ENCODE peak calls at places on chromosomes 12 and 14, in five cellular contexts. One of them, this sample, is unnamed.

GRCh38 chr14:105841022-105842009 is 314.9 kb downstream of the TMEM121 start:
- DNase-seq in H9: peak
- DNase-seq in neuronal stem cell: no peak
- DNase-seq in mesenchymal stem cell: no peak
- DNase-seq in H1: no peak
- DNase-seq in this sample: no peak

GRCh38 chr12:15757553-15758255 is 31.5 kb downstream of the EPS8 start:
- DNase-seq in neuronal stem cell: no peak
- DNase-seq in H9: no peak
- DNase-seq in mesenchymal stem cell: peak
- DNase-seq in H1: no peak
- DNase-seq in this sample: peak

GRCh38 chr14:65531148-65531547 is 118.6 kb downstream of the FUT8 start:
- DNase-seq in neuronal stem cell: no peak
- DNase-seq in H9: no peak
- DNase-seq in H1: no peak
- DNase-seq in mesenchymal stem cell: no peak
- DNase-seq in this sample: no peak

GRCh38 chr14:84646791-84647500 is 883.0 kb upstream of the FLRT2 start:
- DNase-seq in mesenchymal stem cell: peak
- DNase-seq in H1: no peak
- DNase-seq in H9: no peak
- DNase-seq in neuronal stem cell: no peak
- DNase-seq in this sample: no peak

GRCh38 chr14:26984318-26985177 is 386.7 kb upstream of the NOVA1 start:
- DNase-seq in H9: peak
- DNase-seq in neuronal stem cell: peak
- DNase-seq in mesenchymal stem cell: peak
- DNase-seq in H1: peak
- DNase-seq in this sample: peak

GRCh38 chr12:79552186-79552585 is 138.6 kb downstream of the PAWR start:
- DNase-seq in H9: no peak
- DNase-seq in H1: no peak
- DNase-seq in mesenchymal stem cell: no peak
- DNase-seq in neuronal stem cell: no peak
- DNase-seq in this sample: no peak

GRCh38 chr12:124556067-124556466 is 11.3 kb downstream of the NCOR2 start:
- DNase-seq in H9: no peak
- DNase-seq in mesenchymal stem cell: no peak
- DNase-seq in neuronal stem cell: no peak
- DNase-seq in H1: no peak
- DNase-seq in this sample: no peak

GRCh38 chr14:105155071-105155651 is 13.4 kb downstream of the JAG2 start:
- DNase-seq in H9: no peak
- DNase-seq in H1: no peak
- DNase-seq in neuronal stem cell: no peak
- DNase-seq in mesenchymal stem cell: no peak
- DNase-seq in this sample: no peak

GRCh38 chr12:11879306-11879705 is 191.4 kb upstream of the BCL2L14 start:
- DNase-seq in H1: no peak
- DNase-seq in neuronal stem cell: no peak
- DNase-seq in mesenchymal stem cell: peak
- DNase-seq in H9: no peak
- DNase-seq in this sample: no peak

GRCh38 chr12:89461649-89462612 is 62.7 kb downstream of the GALNT4 start:
- DNase-seq in H9: no peak
- DNase-seq in H1: no peak
- DNase-seq in mesenchymal stem cell: peak
- DNase-seq in neuronal stem cell: no peak
- DNase-seq in this sample: no peak

GRCh38 chr12:11497995-11498394 is 102.6 kb upstream of the PRB2 start:
- DNase-seq in H1: no peak
- DNase-seq in neuronal stem cell: no peak
- DNase-seq in H9: no peak
- DNase-seq in mesenchymal stem cell: no peak
- DNase-seq in this sample: no peak

GRCh38 chr12:40832668-40833067 is 140.4 kb downstream of the CNTN1 start:
- DNase-seq in H1: no peak
- DNase-seq in neuronal stem cell: no peak
- DNase-seq in H9: no peak
- DNase-seq in mesenchymal stem cell: no peak
- DNase-seq in this sample: peak

GRCh38 chr12:5945071-5946008 is at the start of gene ANO2:
- DNase-seq in H9: peak
- DNase-seq in neuronal stem cell: peak
- DNase-seq in mesenchymal stem cell: peak
- DNase-seq in H1: no peak
- DNase-seq in this sample: peak

GRCh38 chr12:6235499-6235898 is 35.3 kb downstream of the CD9 start:
- DNase-seq in H1: no peak
- DNase-seq in H9: no peak
- DNase-seq in neuronal stem cell: no peak
- DNase-seq in mesenchymal stem cell: no peak
- DNase-seq in this sample: no peak

GRCh38 chr14:90567991-90568390 is 171.2 kb downstream of the CALM1 start:
- DNase-seq in mesenchymal stem cell: no peak
- DNase-seq in H9: no peak
- DNase-seq in H1: no peak
- DNase-seq in neuronal stem cell: no peak
- DNase-seq in this sample: no peak

GRCh38 chr12:58186914-58187313 is 245.5 kb downstream of the ATP23 start:
- DNase-seq in H1: no peak
- DNase-seq in mesenchymal stem cell: no peak
- DNase-seq in neuronal stem cell: no peak
- DNase-seq in H9: no peak
- DNase-seq in this sample: no peak

GRCh38 chr12:74646831-74647230 is 109.2 kb downstream of the ATXN7L3B start:
- DNase-seq in neuronal stem cell: no peak
- DNase-seq in H1: no peak
- DNase-seq in mesenchymal stem cell: peak
- DNase-seq in H9: no peak
- DNase-seq in this sample: peak

GRCh38 chr14:74207943-74208342 is 31.3 kb upstream of the VSX2 start:
- DNase-seq in neuronal stem cell: no peak
- DNase-seq in mesenchymal stem cell: no peak
- DNase-seq in H1: no peak
- DNase-seq in H9: peak
- DNase-seq in this sample: peak

DNA sequence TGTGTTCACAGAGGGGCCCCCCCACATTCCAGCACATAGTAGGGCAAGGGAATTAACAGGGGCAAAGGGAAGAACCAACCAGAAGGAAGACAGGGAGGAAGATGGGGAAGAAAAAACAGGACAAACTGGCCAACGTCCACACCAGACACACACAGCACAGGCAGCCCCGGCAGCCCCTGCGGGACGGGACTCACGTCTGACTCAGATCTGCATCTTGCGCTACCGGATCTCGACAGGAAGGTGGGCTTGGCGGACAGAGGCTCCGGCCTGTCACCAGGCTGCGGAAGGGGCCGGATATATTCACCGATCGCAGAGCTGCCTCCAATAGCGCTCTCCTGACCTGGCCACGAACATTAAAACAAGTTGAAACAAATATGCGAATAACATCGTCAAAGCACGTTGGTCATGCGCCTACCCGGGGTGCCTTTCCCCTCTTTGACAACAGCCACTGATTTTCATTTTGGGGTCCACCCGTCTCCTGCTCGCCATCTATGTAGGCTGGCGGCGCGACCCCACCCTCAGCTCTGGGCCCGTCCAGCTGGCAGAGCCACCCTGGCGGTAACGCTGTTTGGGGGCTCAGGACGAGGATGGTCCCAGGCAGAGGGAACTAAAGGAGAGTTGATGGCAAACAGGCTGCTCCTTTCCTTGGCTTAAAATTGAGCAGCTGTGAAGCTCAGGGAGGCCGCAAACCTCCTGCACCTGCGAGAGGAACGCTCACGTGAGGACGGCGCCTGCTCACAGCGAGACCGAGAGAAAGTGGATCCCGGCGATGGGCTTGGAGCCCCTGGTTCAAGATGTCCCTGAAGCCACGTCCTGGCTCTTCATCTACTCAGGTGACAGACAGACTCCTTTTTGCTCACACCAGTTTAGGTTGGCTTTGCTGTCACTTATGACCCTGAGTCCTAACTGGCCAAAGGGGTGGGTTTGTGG is 113.6 kb downstream of the PIWIL1 start:
- DNase-seq in neuronal stem cell: no peak
- DNase-seq in H1: no peak
- DNase-seq in H9: no peak
- DNase-seq in mesenchymal stem cell: no peak
- DNase-seq in this sample: no peak
- H2BK12ac ChIP-seq in neuronal stem cell: no peak
- H2BK12ac ChIP-seq in H1: no peak
- H2BK12ac ChIP-seq in H9: no peak
- H2BK12ac ChIP-seq in mesenchymal stem cell: no peak
- H2BK12ac ChIP-seq in this sample: no peak

GRCh38 chr12:76764856-76765255 is 941 bp downstream of the ZDHHC17 start:
- DNase-seq in H1: no peak
- DNase-seq in neuronal stem cell: no peak
- DNase-seq in mesenchymal stem cell: peak
- DNase-seq in H9: no peak
- DNase-seq in this sample: no peak
- H2AK5ac ChIP-seq in H1: no peak
- H2AK5ac ChIP-seq in neuronal stem cell: no peak
- H2AK5ac ChIP-seq in mesenchymal stem cell: no peak
- H2AK5ac ChIP-seq in H9: no peak
- H2AK5ac ChIP-seq in this sample: peak

GRCh38 chr12:46549527-46550265 is 177.1 kb upstream of the SLC38A2 start:
- DNase-seq in H9: no peak
- DNase-seq in mesenchymal stem cell: peak
- DNase-seq in H1: no peak
- DNase-seq in neuronal stem cell: no peak
- DNase-seq in this sample: peak

GRCh38 chr12:46553911-46554310 is 181.3 kb upstream of the SLC38A2 start:
- DNase-seq in mesenchymal stem cell: peak
- DNase-seq in H9: no peak
- DNase-seq in neuronal stem cell: no peak
- DNase-seq in H1: no peak
- DNase-seq in this sample: no peak

GRCh38 chr12:46547421-46548340 is 175.1 kb upstream of the SLC38A2 start:
- DNase-seq in H9: no peak
- DNase-seq in mesenchymal stem cell: no peak
- DNase-seq in H1: no peak
- DNase-seq in neuronal stem cell: no peak
- DNase-seq in this sample: peak

GRCh38 chr12:46553266-46553665 is 180.7 kb upstream of the SLC38A2 start:
- DNase-seq in H1: no peak
- DNase-seq in H9: no peak
- DNase-seq in neuronal stem cell: no peak
- DNase-seq in mesenchymal stem cell: peak
- DNase-seq in this sample: peak

DNA sequence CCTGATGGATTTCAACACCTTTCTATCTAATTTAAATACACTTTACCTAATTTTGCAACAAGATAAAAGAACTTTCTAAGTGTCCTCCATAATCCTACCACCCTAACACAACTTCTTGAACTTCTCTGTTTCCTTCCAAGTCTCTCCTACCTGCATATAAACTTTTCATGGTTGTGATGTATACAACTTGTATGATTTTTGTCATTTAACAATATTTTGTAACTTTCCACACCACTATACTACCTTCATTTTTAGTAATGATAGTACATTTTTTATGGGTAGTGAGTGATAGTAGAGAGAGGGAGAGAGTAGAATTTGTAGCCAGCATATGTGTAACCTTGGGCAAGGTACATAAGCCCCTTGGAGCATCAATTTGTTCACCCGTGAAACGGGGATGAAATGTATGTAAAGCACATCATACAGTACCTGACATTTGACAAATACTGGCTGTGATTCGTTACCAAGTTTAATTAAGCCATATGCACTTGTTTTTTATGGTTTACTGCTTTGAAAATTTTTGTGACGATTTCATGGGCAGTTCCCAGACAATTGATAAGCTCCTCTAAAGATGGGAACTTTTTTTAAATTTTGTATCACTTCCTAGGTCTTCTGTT is 177.8 kb upstream of the SLC38A2 start:
- DNase-seq in H9: no peak
- DNase-seq in mesenchymal stem cell: no peak
- DNase-seq in H1: no peak
- DNase-seq in neuronal stem cell: no peak
- DNase-seq in this sample: no peak
- H4K91ac ChIP-seq in H9: no peak
- H4K91ac ChIP-seq in mesenchymal stem cell: no peak
- H4K91ac ChIP-seq in H1: no peak
- H4K91ac ChIP-seq in neuronal stem cell: no peak
- H4K91ac ChIP-seq in this sample: no peak

GRCh38 chr12:96206957-96207356 is 12.8 kb downstream of the ELK3 start:
- DNase-seq in H9: no peak
- DNase-seq in neuronal stem cell: no peak
- DNase-seq in mesenchymal stem cell: no peak
- DNase-seq in H1: no peak
- DNase-seq in this sample: no peak
- H2BK12ac ChIP-seq in H9: no peak
- H2BK12ac ChIP-seq in neuronal stem cell: no peak
- H2BK12ac ChIP-seq in mesenchymal stem cell: no peak
- H2BK12ac ChIP-seq in H1: no peak
- H2BK12ac ChIP-seq in this sample: no peak

DNA sequence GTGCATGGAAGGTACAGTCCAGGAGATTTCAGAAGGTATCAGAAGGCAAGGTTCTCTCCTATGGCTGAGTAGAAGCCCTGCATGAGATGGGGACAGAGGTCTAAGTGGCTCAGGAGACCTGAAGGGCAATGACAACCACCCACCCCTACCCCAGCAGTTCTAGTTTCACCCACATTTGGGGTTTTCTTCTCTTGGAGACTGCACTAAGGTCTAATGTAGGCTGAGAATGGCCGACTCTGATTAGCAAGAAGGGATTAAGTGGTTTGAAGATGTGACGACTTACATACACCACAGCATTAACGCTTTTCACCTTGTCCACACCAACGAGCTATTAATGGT is 71.7 kb upstream of the SOX5 start:
- DNase-seq in H9: no peak
- DNase-seq in H1: no peak
- DNase-seq in neuronal stem cell: no peak
- DNase-seq in mesenchymal stem cell: no peak
- DNase-seq in this sample: no peak
- H2AK5ac ChIP-seq in H9: no peak
- H2AK5ac ChIP-seq in H1: no peak
- H2AK5ac ChIP-seq in neuronal stem cell: no peak
- H2AK5ac ChIP-seq in mesenchymal stem cell: no peak
- H2AK5ac ChIP-seq in this sample: no peak

DNA sequence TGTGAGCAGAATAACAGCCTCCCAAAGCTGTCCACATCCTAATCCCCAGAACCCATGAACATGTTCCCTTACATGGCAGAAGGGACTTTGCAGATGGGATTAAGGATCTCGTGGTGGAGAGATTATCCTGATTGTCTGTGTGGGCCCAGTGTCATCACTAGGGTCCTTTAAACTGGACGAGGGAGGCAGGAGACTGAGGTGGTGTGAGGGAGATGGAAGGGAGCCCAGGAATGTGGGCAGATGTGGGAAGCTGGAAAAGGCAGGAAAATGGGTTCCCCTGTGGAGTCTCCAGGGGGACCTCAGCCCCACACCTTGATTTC is 9.7 kb upstream of the KRT80 start:
- DNase-seq in H9: no peak
- DNase-seq in neuronal stem cell: no peak
- DNase-seq in H1: no peak
- DNase-seq in mesenchymal stem cell: no peak
- DNase-seq in this sample: no peak
- H4K91ac ChIP-seq in H9: no peak
- H4K91ac ChIP-seq in neuronal stem cell: no peak
- H4K91ac ChIP-seq in H1: no peak
- H4K91ac ChIP-seq in mesenchymal stem cell: no peak
- H4K91ac ChIP-seq in this sample: peak

GRCh38 chr14:99633141-99633540 is 11.8 kb upstream of the HHIPL1 start:
- DNase-seq in mesenchymal stem cell: no peak
- DNase-seq in neuronal stem cell: no peak
- DNase-seq in H9: no peak
- DNase-seq in H1: no peak
- DNase-seq in this sample: no peak
- H2BK12ac ChIP-seq in mesenchymal stem cell: no peak
- H2BK12ac ChIP-seq in neuronal stem cell: peak
- H2BK12ac ChIP-seq in H9: no peak
- H2BK12ac ChIP-seq in H1: no peak
- H2BK12ac ChIP-seq in this sample: no peak